ENCODE peak calls at places on chromosome 7, in five cellular contexts. J is AG04450; K is mesendoderm; F is naive thymus-derived CD4-positive, alpha-beta T cell; S is cardiac fibroblast. H is an unnamed sample.
A peak's percentile ranks its signal among the peaks of the same experiment; 100 is the strongest.

GRCh38 chr7:140672382-140673062 is at the start of gene ADCK2:
- DNase-seq in J (no peak), K (peak; percentile 43), F (no peak), S (no peak), H (peak; percentile 40)

GRCh38 chr7:18320971-18321567 is 174.5 kb upstream of the HDAC9 start:
- DNase-seq in J (no peak), K (peak; percentile 63), F (peak; percentile 2), S (peak; percentile 69), H (peak; percentile 52)

GRCh38 chr7:107045195-107045960 is 873 bp downstream of the PRKAR2B start:
- DNase-seq in J (no peak), K (peak; percentile 43), F (no peak), S (no peak), H (no peak)

GRCh38 chr7:108285018-108285368 is 154.8 kb upstream of the LAMB4 start:
- DNase-seq in J (no peak), K (no peak), F (no peak), S (peak; percentile 27), H (no peak)

GRCh38 chr7:96727534-96728088 is 18.0 kb upstream of the SEM1 start:
- DNase-seq in J (no peak), K (no peak), F (no peak), S (no peak), H (no peak)

GRCh38 chr7:149856-150636 is 42.3 kb upstream of the FAM20C start:
- DNase-seq in J (no peak), K (peak; percentile 40), F (no peak), S (no peak), H (no peak)

GRCh38 chr7:68309806-68310205 is 1288.5 kb upstream of the AUTS2 start:
- DNase-seq in J (no peak), K (peak; percentile 86), F (no peak), S (no peak), H (no peak)

GRCh38 chr7:732094-732541 is 5.0 kb upstream of the PRKAR1B start:
- DNase-seq in J (no peak), K (no peak), F (no peak), S (peak; percentile 14), H (no peak)

GRCh38 chr7:100881136-100881535 is 6.2 kb downstream of the SRRT start:
- DNase-seq in J (no peak), K (no peak), F (no peak), S (no peak), H (no peak)

GRCh38 chr7:7707756-7708310 is 10.6 kb downstream of the RPA3 start:
- DNase-seq in J (no peak), K (peak; percentile 88), F (no peak), S (peak; percentile 61), H (no peak)

GRCh38 chr7:93194368-93194767 is 31.9 kb downstream of the HEPACAM2 start:
- DNase-seq in J (peak; percentile 36), K (no peak), F (no peak), S (peak; percentile 55), H (no peak)

GRCh38 chr7:100763556-100764140 is 30.3 kb downstream of the ZAN start:
- DNase-seq in J (no peak), K (no peak), F (no peak), S (no peak), H (no peak)

GRCh38 chr7:104823177-104823576 is 190.8 kb upstream of the KMT2E start:
- DNase-seq in J (no peak), K (no peak), F (no peak), S (no peak), H (no peak)

GRCh38 chr7:30395676-30396075 is 82.9 kb downstream of the NOD1 start:
- DNase-seq in J (no peak), K (no peak), F (no peak), S (no peak), H (no peak)

GRCh38 chr7:111096997-111097396 is 6.1 kb downstream of the LRRN3 start:
- DNase-seq in J (no peak), K (peak; percentile 87), F (no peak), S (no peak), H (no peak)

GRCh38 chr7:138527746-138528223 is 67.7 kb downstream of the TRIM24 start:
- DNase-seq in J (no peak), K (peak; percentile 55), F (no peak), S (no peak), H (peak; percentile 6)

GRCh38 chr7:30804078-30804661 is 33.0 kb downstream of the MINDY4 start:
- DNase-seq in J (peak; percentile 83), K (no peak), F (no peak), S (peak; percentile 85), H (no peak)

GRCh38 chr7:43077732-43078391 is 34.6 kb upstream of the HECW1 start:
- DNase-seq in J (no peak), K (peak; percentile 87), F (no peak), S (peak; percentile 21), H (no peak)

GRCh38 chr7:81170291-81170690 is 251.4 kb upstream of the SEMA3C start:
- DNase-seq in J (no peak), K (no peak), F (no peak), S (no peak), H (no peak)

GRCh38 chr7:75915416-75916156 is 631 bp downstream of the POR start:
- DNase-seq in J (no peak), K (no peak), F (peak; percentile 27), S (peak; percentile 32), H (no peak)

GRCh38 chr7:93337047-93337446 is 104.9 kb downstream of the VPS50 start:
- DNase-seq in J (no peak), K (peak; percentile 32), F (no peak), S (no peak), H (no peak)

GRCh38 chr7:128833148-128833938 is 3.1 kb downstream of the FLNC start:
- DNase-seq in J (no peak), K (peak; percentile 72), F (no peak), S (peak; percentile 91), H (no peak)

GRCh38 chr7:115679976-115680375 is 350.6 kb downstream of the TFEC start:
- DNase-seq in J (no peak), K (peak; percentile 90), F (no peak), S (peak; percentile 51), H (peak; percentile 4)

GRCh38 chr7:32191296-32191695 is 121.1 kb upstream of the PDE1C start:
- DNase-seq in J (no peak), K (no peak), F (no peak), S (no peak), H (no peak)

GRCh38 chr7:74522281-74522905 is 68.7 kb downstream of the GTF2IRD1 start:
- DNase-seq in J (no peak), K (no peak), F (no peak), S (no peak), H (no peak)

GRCh38 chr7:77913977-77914607 is 115.5 kb downstream of the PHTF2 start:
- DNase-seq in J (no peak), K (no peak), F (no peak), S (no peak), H (no peak)

GRCh38 chr7:27156901-27157716 is 634 bp upstream of the HOXA7 start:
- DNase-seq in J (no peak), K (no peak), F (no peak), S (no peak), H (no peak)

GRCh38 chr7:55055479-55055878 is 36.7 kb downstream of the EGFR start:
- DNase-seq in J (no peak), K (no peak), F (no peak), S (peak; percentile 93), H (no peak)

GRCh38 chr7:113582471-113582870 is 336.3 kb downstream of the PPP1R3A start:
- DNase-seq in J (no peak), K (no peak), F (no peak), S (no peak), H (no peak)

GRCh38 chr7:75905785-75906604 is 9.0 kb upstream of the POR start:
- DNase-seq in J (no peak), K (peak; percentile 55), F (no peak), S (peak; percentile 81), H (no peak)

DNA sequence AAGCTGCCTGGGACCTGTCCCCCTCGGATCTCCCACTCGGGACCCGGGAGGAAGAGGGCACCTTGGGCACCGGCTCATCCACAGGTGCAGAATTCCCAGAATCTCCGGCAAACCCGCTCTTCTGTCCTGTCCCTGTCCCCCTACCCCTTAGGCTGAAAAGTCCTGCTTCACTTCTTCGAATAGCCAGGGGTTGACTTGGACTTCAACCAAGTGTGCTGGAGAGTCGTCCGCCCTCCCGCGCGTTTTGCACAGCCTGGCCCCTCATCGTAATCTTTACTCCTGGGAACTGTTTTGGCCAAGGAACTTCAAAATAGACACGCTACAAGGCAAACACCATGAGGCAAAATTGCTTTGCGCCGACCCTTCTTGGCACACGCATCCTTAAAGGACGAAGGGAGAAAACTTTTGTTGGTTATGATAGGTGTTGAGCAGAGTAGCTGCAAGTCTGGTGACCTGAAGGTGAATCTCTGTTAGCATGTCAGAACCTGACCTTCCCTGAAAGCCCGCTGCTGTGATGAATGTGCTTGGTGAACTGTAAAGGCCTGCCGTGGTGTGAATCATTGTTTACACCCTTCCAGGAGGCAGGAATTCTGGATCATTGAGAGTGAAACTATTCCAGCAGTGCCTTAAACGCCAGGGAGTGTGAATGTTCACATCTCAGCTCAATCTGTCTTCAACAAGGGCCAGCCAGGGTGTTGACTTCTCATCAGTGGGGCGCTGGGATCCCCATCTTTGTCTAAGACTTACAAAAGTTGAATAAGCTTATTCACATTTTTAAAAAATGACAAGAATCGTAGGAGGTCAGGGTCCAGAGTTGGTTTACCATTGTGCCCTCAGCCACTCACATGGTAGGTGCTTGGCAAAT is 589 bp upstream of the RAPGEF5 start:
- DNase-seq in J (no peak), K (peak; percentile 61), F (no peak), S (peak; percentile 2), H (no peak)
- H3K4me3 ChIP-seq in J (peak overlapping the region; percentile 31), K (no peak overlapping the region), F (no peak overlapping the region), S (no peak overlapping the region), H (peak overlapping the region; percentile 34)

DNA sequence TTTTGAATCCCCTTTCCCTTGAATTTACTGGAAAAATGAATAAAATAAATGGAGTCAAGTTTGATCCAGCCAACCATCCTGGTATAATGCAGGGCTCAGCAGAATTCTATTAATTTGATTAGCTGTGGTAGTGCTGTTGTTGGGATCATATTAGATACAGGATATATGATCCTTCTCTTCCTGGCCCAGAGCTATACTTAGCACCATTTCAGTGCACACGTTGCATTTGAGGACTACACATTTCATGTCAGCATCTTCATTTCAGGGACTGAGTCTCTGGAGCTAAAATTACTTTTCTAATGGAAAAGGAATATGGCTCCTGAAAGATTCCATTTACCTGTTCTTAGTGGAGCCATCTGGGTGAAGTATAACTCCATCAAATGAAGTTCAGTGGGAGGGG is 240.3 kb downstream of the BMPER start:
- DNase-seq in J (no peak), K (no peak), F (no peak), S (no peak), H (no peak)
- H3K4me3 ChIP-seq in J (no peak overlapping the region), K (no peak overlapping the region), F (no peak overlapping the region), S (no peak overlapping the region), H (no peak overlapping the region)

GRCh38 chr7:39158367-39158766 is 180.7 kb downstream of the POU6F2 start:
- DNase-seq in J (no peak), K (no peak), F (no peak), S (no peak), H (no peak)
- H3K4me3 ChIP-seq in J (no peak overlapping the region), K (no peak overlapping the region), F (no peak overlapping the region), S (no peak overlapping the region), H (no peak overlapping the region)

GRCh38 chr7:44470080-44470479 is 20.4 kb downstream of the NUDCD3 start:
- DNase-seq in J (no peak), K (no peak), F (no peak), S (no peak), H (no peak)

GRCh38 chr7:44470628-44471245 is 19.7 kb downstream of the NUDCD3 start:
- DNase-seq in J (no peak), K (no peak), F (no peak), S (no peak), H (no peak)

GRCh38 chr7:44473295-44473694 is 17.2 kb downstream of the NUDCD3 start:
- DNase-seq in J (no peak), K (no peak), F (no peak), S (peak; percentile 63), H (no peak)

GRCh38 chr7:44471850-44472249 is 18.6 kb downstream of the NUDCD3 start:
- DNase-seq in J (no peak), K (peak; percentile 34), F (no peak), S (peak; percentile 19), H (no peak)

GRCh38 chr7:44471436-44471835 is 19.0 kb downstream of the NUDCD3 start:
- DNase-seq in J (no peak), K (no peak), F (no peak), S (no peak), H (no peak)
- H3K4me3 ChIP-seq in J (no peak overlapping the region), K (no peak overlapping the region), F (no peak overlapping the region), S (no peak overlapping the region), H (no peak overlapping the region)

H was measured in Jurkat, Clone E6-1.